ENCODE peak calls at places on chromosomes 6 and 20, in nine cellular contexts. G is IMR-90, S is GM12878, L is HCT116, B is thyroid gland, X is transverse colon, K is ovary, A is uterus, M is body of pancreas. C is an unnamed sample.

GRCh38 chr6:18284261-18284660 is 19.9 kb upstream of the DEK start:
- DNase-seq in G (no peak), S (no peak), L (no peak), B (no peak), X (no peak), K (no peak), A (no peak), M (no peak), C (no peak)

GRCh38 chr20:916825-917224 is 691 bp upstream of the ANGPT4 start:
- DNase-seq in G (no peak), S (no peak), L (no peak), B (peak), X (no peak), K (no peak), A (no peak), M (no peak), C (no peak)

GRCh38 chr6:209432-210103 is 82.7 kb upstream of the DUSP22 start:
- DNase-seq in G (no peak), S (peak), L (no peak), B (no peak), X (no peak), K (no peak), A (no peak), M (no peak), C (peak)

GRCh38 chr20:4435210-4435609 is 286.5 kb upstream of the PRND start:
- DNase-seq in G (peak), S (no peak), L (no peak), B (no peak), X (no peak), K (no peak), A (no peak), M (no peak), C (no peak)

GRCh38 chr20:55514498-55514897 is 490.8 kb downstream of the CBLN4 start:
- DNase-seq in G (no peak), S (no peak), L (no peak), B (no peak), X (no peak), K (no peak), A (no peak), M (no peak), C (no peak)

GRCh38 chr6:19603716-19604115 is 233.5 kb upstream of the ID4 start:
- DNase-seq in G (no peak), S (no peak), L (no peak), B (no peak), X (no peak), K (no peak), A (peak), M (no peak), C (no peak)

GRCh38 chr20:62085206-62085605 is 19.5 kb upstream of the TAF4 start:
- DNase-seq in G (no peak), S (no peak), L (no peak), B (no peak), X (no peak), K (no peak), A (no peak), M (no peak), C (no peak)

GRCh38 chr20:62741701-62742491 is 33.3 kb downstream of the NTSR1 start:
- DNase-seq in G (no peak), S (no peak), L (no peak), B (no peak), X (no peak), K (no peak), A (no peak), M (no peak), C (no peak)

GRCh38 chr6:104653786-104654185 is 205.9 kb downstream of the HACE1 start:
- DNase-seq in G (no peak), S (no peak), L (no peak), B (no peak), X (no peak), K (no peak), A (no peak), M (no peak), C (no peak)

GRCh38 chr20:63023836-63024571 is 17.2 kb upstream of the BHLHE23 start:
- DNase-seq in G (no peak), S (no peak), L (no peak), B (no peak), X (no peak), K (no peak), A (no peak), M (no peak), C (no peak)

GRCh38 chr20:34364013-34364382 is 925 bp downstream of the ITCH start:
- DNase-seq in G (peak), S (no peak), L (no peak), B (no peak), X (no peak), K (peak), A (peak), M (no peak), C (no peak)

GRCh38 chr6:52233975-52234823 is 10.1 kb downstream of the IL17F start:
- DNase-seq in G (peak), S (no peak), L (peak), B (peak), X (peak), K (no peak), A (no peak), M (peak), C (no peak)

GRCh38 chr6:26158581-26159416 is 71.6 kb downstream of the HFE start:
- DNase-seq in G (peak), S (peak), L (no peak), B (peak), X (peak), K (peak), A (peak), M (peak), C (no peak)

GRCh38 chr6:36028088-36028886 is 679 bp downstream of the MAPK14 start:
- DNase-seq in G (peak), S (no peak), L (no peak), B (peak), X (peak), K (peak), A (peak), M (peak), C (peak)

GRCh38 chr6:136571065-136571464 is 20.8 kb upstream of the MAP7 start:
- DNase-seq in G (no peak), S (no peak), L (no peak), B (no peak), X (no peak), K (no peak), A (no peak), M (no peak), C (no peak)

GRCh38 chr6:98833101-98834059 is 994 bp upstream of the POU3F2 start:
- DNase-seq in G (peak), S (no peak), L (no peak), B (peak), X (no peak), K (peak), A (no peak), M (no peak), C (no peak)

GRCh38 chr6:128131036-128131435 is 230.2 kb upstream of the THEMIS start:
- DNase-seq in G (no peak), S (no peak), L (no peak), B (no peak), X (no peak), K (no peak), A (no peak), M (no peak), C (no peak)

GRCh38 chr6:106363401-106364138 is 3.1 kb downstream of the CRYBG1 start:
- DNase-seq in G (no peak), S (no peak), L (no peak), B (no peak), X (no peak), K (no peak), A (no peak), M (no peak), C (no peak)

GRCh38 chr20:50891138-50891537 is 40.1 kb downstream of the ADNP start:
- DNase-seq in G (peak), S (no peak), L (no peak), B (no peak), X (no peak), K (no peak), A (no peak), M (no peak), C (no peak)
- TF ChIP-seq POLR2A in G (no peak), S (peak), L (no peak), B (no peak), X (no peak), K (no peak), A (no peak), M (no peak), C (peak)

GRCh38 chr6:32175711-32176475 is at the start of gene AGPAT1:
- DNase-seq in G (peak), S (peak), L (peak), B (peak), X (peak), K (peak), A (peak), M (peak), C (peak)
- TF ChIP-seq POLR2A in G (no peak), S (peak), L (peak), B (peak), X (peak), K (peak), A (peak), M (peak), C (peak)

DNA sequence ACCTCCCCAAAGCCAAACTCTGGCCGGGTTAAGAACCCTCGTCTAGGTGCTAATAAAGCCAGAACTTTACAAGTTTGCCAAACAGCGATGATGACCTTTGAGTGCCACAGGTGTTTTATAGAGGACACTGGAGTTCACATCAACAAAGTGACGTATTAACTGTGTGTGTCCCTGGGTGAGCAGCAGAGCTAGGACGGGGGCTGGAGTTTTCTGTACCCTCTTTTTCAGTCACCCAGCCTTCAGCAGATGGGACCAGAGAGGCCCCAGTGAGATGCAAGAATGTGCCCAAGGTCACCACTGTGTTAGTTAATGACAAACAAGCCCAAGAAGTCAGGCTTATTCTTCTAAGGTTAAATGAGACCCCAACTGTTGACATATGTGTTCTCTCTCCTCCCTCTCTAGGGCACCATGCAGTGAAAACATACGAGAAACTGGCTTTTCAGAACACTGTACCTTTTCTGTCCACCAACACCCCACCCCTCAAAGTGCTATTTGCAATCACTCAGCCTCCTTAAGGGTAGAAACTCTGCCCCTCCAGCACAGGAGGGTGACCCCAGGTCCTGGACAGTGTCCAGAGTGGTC is 5.3 kb downstream of the SDC4 start:
- DNase-seq in G (no peak), S (no peak), L (no peak), B (no peak), X (no peak), K (no peak), A (no peak), M (no peak), C (no peak)
- TF ChIP-seq POLR2A in G (no peak), S (no peak), L (no peak), B (no peak), X (no peak), K (no peak), A (no peak), M (peak), C (no peak)

GRCh38 chr6:20699402-20699801 is 165.1 kb downstream of the CDKAL1 start:
- DNase-seq in G (no peak), S (no peak), L (no peak), B (no peak), X (no peak), K (no peak), A (no peak), M (peak), C (no peak)
- TF ChIP-seq POLR2A in G (no peak), S (no peak), L (no peak), B (no peak), X (no peak), K (no peak), A (no peak), M (no peak), C (no peak)